ENCODE peak calls at places on chromosomes 4 and X, in nine cellular contexts. One of them, this sample, is unnamed.

GRCh38 chr4:153464068-153464467 is 2.1 kb upstream of the TMEM131L start:
- DNase-seq in astrocyte of the spinal cord: peak
- DNase-seq in BJ: no peak
- DNase-seq in HL-60: no peak
- DNase-seq in GM10248: no peak
- DNase-seq in suprapubic skin: no peak
- DNase-seq in body of pancreas: no peak
- DNase-seq in neural crest cell: no peak
- DNase-seq in mammary epithelial cell: no peak
- DNase-seq in this sample: no peak

GRCh38 chr4:22192302-22192645 is 243.7 kb upstream of the KCNIP4 start:
- DNase-seq in HL-60: no peak
- DNase-seq in GM10248: no peak
- DNase-seq in astrocyte of the spinal cord: no peak
- DNase-seq in suprapubic skin: no peak
- DNase-seq in BJ: no peak
- DNase-seq in mammary epithelial cell: no peak
- DNase-seq in body of pancreas: no peak
- DNase-seq in neural crest cell: no peak
- DNase-seq in this sample: no peak

GRCh38 chrX:85112270-85112669 is 108.6 kb downstream of the APOOL start:
- DNase-seq in GM10248: no peak
- DNase-seq in body of pancreas: no peak
- DNase-seq in astrocyte of the spinal cord: no peak
- DNase-seq in suprapubic skin: no peak
- DNase-seq in BJ: no peak
- DNase-seq in HL-60: peak
- DNase-seq in mammary epithelial cell: no peak
- DNase-seq in neural crest cell: no peak
- DNase-seq in this sample: no peak

GRCh38 chr4:169492436-169493163 is 119.8 kb downstream of the NEK1 start:
- DNase-seq in BJ: no peak
- DNase-seq in astrocyte of the spinal cord: peak
- DNase-seq in GM10248: peak
- DNase-seq in body of pancreas: no peak
- DNase-seq in neural crest cell: peak
- DNase-seq in suprapubic skin: no peak
- DNase-seq in mammary epithelial cell: peak
- DNase-seq in HL-60: peak
- DNase-seq in this sample: peak

GRCh38 chr4:7890635-7891393 is 48.8 kb downstream of the AFAP1 start:
- DNase-seq in astrocyte of the spinal cord: peak
- DNase-seq in suprapubic skin: no peak
- DNase-seq in BJ: peak
- DNase-seq in GM10248: no peak
- DNase-seq in neural crest cell: no peak
- DNase-seq in mammary epithelial cell: peak
- DNase-seq in HL-60: no peak
- DNase-seq in body of pancreas: no peak
- DNase-seq in this sample: no peak

GRCh38 chrX:132648870-132649269 is 160.0 kb upstream of the MBNL3 start:
- DNase-seq in astrocyte of the spinal cord: peak
- DNase-seq in suprapubic skin: no peak
- DNase-seq in body of pancreas: no peak
- DNase-seq in HL-60: no peak
- DNase-seq in BJ: no peak
- DNase-seq in mammary epithelial cell: no peak
- DNase-seq in neural crest cell: no peak
- DNase-seq in GM10248: no peak
- DNase-seq in this sample: no peak

GRCh38 chr4:147765121-147765521 is 33.2 kb downstream of the ARHGAP10 start:
- DNase-seq in BJ: no peak
- DNase-seq in suprapubic skin: no peak
- DNase-seq in body of pancreas: no peak
- DNase-seq in mammary epithelial cell: peak
- DNase-seq in HL-60: no peak
- DNase-seq in astrocyte of the spinal cord: no peak
- DNase-seq in neural crest cell: no peak
- DNase-seq in GM10248: no peak
- DNase-seq in this sample: no peak

GRCh38 chr4:3320361-3321023 is 27.7 kb downstream of the RGS12 start:
- DNase-seq in body of pancreas: no peak
- DNase-seq in GM10248: no peak
- DNase-seq in neural crest cell: no peak
- DNase-seq in HL-60: no peak
- DNase-seq in BJ: no peak
- DNase-seq in astrocyte of the spinal cord: no peak
- DNase-seq in mammary epithelial cell: no peak
- DNase-seq in suprapubic skin: no peak
- DNase-seq in this sample: no peak

GRCh38 chr4:56026596-56026995 is 77.9 kb downstream of the CEP135 start:
- DNase-seq in GM10248: no peak
- DNase-seq in BJ: no peak
- DNase-seq in HL-60: no peak
- DNase-seq in mammary epithelial cell: peak
- DNase-seq in neural crest cell: no peak
- DNase-seq in suprapubic skin: no peak
- DNase-seq in body of pancreas: no peak
- DNase-seq in astrocyte of the spinal cord: peak
- DNase-seq in this sample: no peak

GRCh38 chr4:10018818-10019438 is 2.4 kb downstream of the SLC2A9 start:
- DNase-seq in BJ: peak
- DNase-seq in body of pancreas: peak
- DNase-seq in suprapubic skin: peak
- DNase-seq in GM10248: peak
- DNase-seq in HL-60: peak
- DNase-seq in mammary epithelial cell: peak
- DNase-seq in neural crest cell: peak
- DNase-seq in astrocyte of the spinal cord: peak
- DNase-seq in this sample: peak

GRCh38 chr4:8769645-8770517 is 101.8 kb downstream of the HMX1 start:
- DNase-seq in neural crest cell: no peak
- DNase-seq in body of pancreas: no peak
- DNase-seq in suprapubic skin: no peak
- DNase-seq in BJ: no peak
- DNase-seq in mammary epithelial cell: no peak
- DNase-seq in GM10248: no peak
- DNase-seq in HL-60: no peak
- DNase-seq in astrocyte of the spinal cord: no peak
- DNase-seq in this sample: no peak

GRCh38 chrX:45840411-45840950 is 639.8 kb upstream of the DIPK2B start:
- DNase-seq in HL-60: no peak
- DNase-seq in astrocyte of the spinal cord: no peak
- DNase-seq in BJ: no peak
- DNase-seq in mammary epithelial cell: no peak
- DNase-seq in neural crest cell: no peak
- DNase-seq in body of pancreas: no peak
- DNase-seq in suprapubic skin: no peak
- DNase-seq in GM10248: no peak
- DNase-seq in this sample: no peak

GRCh38 chrX:17826609-17827496 is 34.2 kb downstream of the RAI2 start:
- DNase-seq in body of pancreas: no peak
- DNase-seq in neural crest cell: no peak
- DNase-seq in GM10248: no peak
- DNase-seq in mammary epithelial cell: no peak
- DNase-seq in astrocyte of the spinal cord: peak
- DNase-seq in suprapubic skin: no peak
- DNase-seq in HL-60: no peak
- DNase-seq in BJ: no peak
- DNase-seq in this sample: no peak

GRCh38 chr4:185265942-185266341 is 56.5 kb downstream of the SNX25 start:
- DNase-seq in neural crest cell: no peak
- DNase-seq in astrocyte of the spinal cord: peak
- DNase-seq in mammary epithelial cell: peak
- DNase-seq in suprapubic skin: no peak
- DNase-seq in BJ: no peak
- DNase-seq in HL-60: peak
- DNase-seq in GM10248: no peak
- DNase-seq in body of pancreas: no peak
- DNase-seq in this sample: no peak

GRCh38 chrX:38233891-38234807 is 13.5 kb upstream of the SRPX start:
- DNase-seq in body of pancreas: no peak
- DNase-seq in mammary epithelial cell: peak
- DNase-seq in HL-60: no peak
- DNase-seq in astrocyte of the spinal cord: peak
- DNase-seq in neural crest cell: no peak
- DNase-seq in GM10248: no peak
- DNase-seq in suprapubic skin: no peak
- DNase-seq in BJ: peak
- DNase-seq in this sample: no peak

GRCh38 chr4:106264331-106264728 is 51.7 kb downstream of the TBCK start:
- DNase-seq in HL-60: no peak
- DNase-seq in neural crest cell: no peak
- DNase-seq in body of pancreas: no peak
- DNase-seq in GM10248: no peak
- DNase-seq in mammary epithelial cell: no peak
- DNase-seq in suprapubic skin: no peak
- DNase-seq in astrocyte of the spinal cord: no peak
- DNase-seq in BJ: no peak
- DNase-seq in this sample: no peak

GRCh38 chrX:38798956-38799355 is 2.3 kb upstream of the MID1IP1 start:
- DNase-seq in mammary epithelial cell: peak
- DNase-seq in suprapubic skin: no peak
- DNase-seq in body of pancreas: no peak
- DNase-seq in astrocyte of the spinal cord: peak
- DNase-seq in GM10248: no peak
- DNase-seq in neural crest cell: no peak
- DNase-seq in HL-60: no peak
- DNase-seq in BJ: no peak
- DNase-seq in this sample: no peak

GRCh38 chr4:43066415-43066814 is 173.9 kb downstream of the GRXCR1 start:
- DNase-seq in GM10248: no peak
- DNase-seq in BJ: no peak
- DNase-seq in suprapubic skin: no peak
- DNase-seq in body of pancreas: no peak
- DNase-seq in neural crest cell: no peak
- DNase-seq in HL-60: no peak
- DNase-seq in astrocyte of the spinal cord: no peak
- DNase-seq in mammary epithelial cell: peak
- DNase-seq in this sample: no peak

GRCh38 chrX:71859637-71860036 is 51.0 kb upstream of the NHSL2 start:
- DNase-seq in astrocyte of the spinal cord: peak
- DNase-seq in body of pancreas: peak
- DNase-seq in neural crest cell: peak
- DNase-seq in GM10248: no peak
- DNase-seq in BJ: no peak
- DNase-seq in mammary epithelial cell: peak
- DNase-seq in suprapubic skin: no peak
- DNase-seq in HL-60: peak
- DNase-seq in this sample: peak
- TF ChIP-seq CTCF in astrocyte of the spinal cord: peak
- TF ChIP-seq CTCF in body of pancreas: peak
- TF ChIP-seq CTCF in neural crest cell: peak
- TF ChIP-seq CTCF in GM10248: peak
- TF ChIP-seq CTCF in BJ: peak
- TF ChIP-seq CTCF in mammary epithelial cell: peak
- TF ChIP-seq CTCF in suprapubic skin: peak
- TF ChIP-seq CTCF in HL-60: no peak
- TF ChIP-seq CTCF in this sample: peak

GRCh38 chrX:68432648-68433047 is 647 bp downstream of the OPHN1 start:
- DNase-seq in suprapubic skin: no peak
- DNase-seq in HL-60: no peak
- DNase-seq in BJ: no peak
- DNase-seq in body of pancreas: no peak
- DNase-seq in neural crest cell: peak
- DNase-seq in GM10248: no peak
- DNase-seq in astrocyte of the spinal cord: peak
- DNase-seq in mammary epithelial cell: no peak
- DNase-seq in this sample: no peak
- TF ChIP-seq CTCF in suprapubic skin: no peak
- TF ChIP-seq CTCF in HL-60: no peak
- TF ChIP-seq CTCF in BJ: peak
- TF ChIP-seq CTCF in body of pancreas: no peak
- TF ChIP-seq CTCF in neural crest cell: no peak
- TF ChIP-seq CTCF in GM10248: no peak
- TF ChIP-seq CTCF in astrocyte of the spinal cord: no peak
- TF ChIP-seq CTCF in mammary epithelial cell: no peak
- TF ChIP-seq CTCF in this sample: no peak

GRCh38 chrX:56782362-56782761 is 53.3 kb downstream of the NBDY start:
- DNase-seq in neural crest cell: no peak
- DNase-seq in body of pancreas: no peak
- DNase-seq in mammary epithelial cell: no peak
- DNase-seq in HL-60: no peak
- DNase-seq in GM10248: no peak
- DNase-seq in astrocyte of the spinal cord: no peak
- DNase-seq in BJ: no peak
- DNase-seq in suprapubic skin: no peak
- DNase-seq in this sample: no peak

GRCh38 chrX:56783996-56784620 is 55.1 kb downstream of the NBDY start:
- DNase-seq in BJ: no peak
- DNase-seq in suprapubic skin: no peak
- DNase-seq in astrocyte of the spinal cord: no peak
- DNase-seq in GM10248: no peak
- DNase-seq in mammary epithelial cell: no peak
- DNase-seq in HL-60: no peak
- DNase-seq in neural crest cell: no peak
- DNase-seq in body of pancreas: no peak
- DNase-seq in this sample: no peak

GRCh38 chrX:56782791-56783449 is 53.9 kb downstream of the NBDY start:
- DNase-seq in mammary epithelial cell: no peak
- DNase-seq in neural crest cell: no peak
- DNase-seq in body of pancreas: no peak
- DNase-seq in GM10248: no peak
- DNase-seq in HL-60: no peak
- DNase-seq in BJ: no peak
- DNase-seq in suprapubic skin: no peak
- DNase-seq in astrocyte of the spinal cord: no peak
- DNase-seq in this sample: no peak

GRCh38 chrX:56784666-56785065 is 55.6 kb downstream of the NBDY start:
- DNase-seq in body of pancreas: no peak
- DNase-seq in mammary epithelial cell: no peak
- DNase-seq in HL-60: no peak
- DNase-seq in suprapubic skin: peak
- DNase-seq in BJ: no peak
- DNase-seq in neural crest cell: no peak
- DNase-seq in GM10248: no peak
- DNase-seq in astrocyte of the spinal cord: no peak
- DNase-seq in this sample: no peak

DNA sequence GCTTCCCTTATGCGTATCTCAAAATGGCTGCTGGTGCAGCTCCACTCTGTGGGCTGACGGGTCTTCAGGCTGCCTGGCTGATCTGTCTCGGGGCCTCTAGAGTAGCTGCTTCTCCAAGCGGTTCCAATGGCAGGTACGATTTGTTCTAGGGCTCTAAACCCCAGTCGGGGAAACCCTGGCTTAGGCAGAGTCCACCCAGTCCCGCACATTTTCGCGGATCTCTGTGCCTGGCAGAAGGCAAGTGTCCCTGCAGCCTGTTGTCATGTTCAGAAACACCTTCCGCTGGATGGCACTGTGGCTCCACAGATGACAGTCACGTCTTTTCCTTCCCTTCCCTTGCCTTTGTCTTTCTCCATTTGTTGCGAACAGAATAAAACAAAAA is 54.4 kb downstream of the NBDY start:
- DNase-seq in BJ: no peak
- DNase-seq in astrocyte of the spinal cord: peak
- DNase-seq in mammary epithelial cell: peak
- DNase-seq in neural crest cell: no peak
- DNase-seq in body of pancreas: no peak
- DNase-seq in GM10248: no peak
- DNase-seq in suprapubic skin: no peak
- DNase-seq in HL-60: peak
- DNase-seq in this sample: no peak
- TF ChIP-seq CTCF in BJ: no peak
- TF ChIP-seq CTCF in astrocyte of the spinal cord: no peak
- TF ChIP-seq CTCF in mammary epithelial cell: peak
- TF ChIP-seq CTCF in neural crest cell: no peak
- TF ChIP-seq CTCF in body of pancreas: peak
- TF ChIP-seq CTCF in GM10248: no peak
- TF ChIP-seq CTCF in suprapubic skin: no peak
- TF ChIP-seq CTCF in HL-60: no peak
- TF ChIP-seq CTCF in this sample: no peak

GRCh38 chrX:120308959-120309872 is 2.0 kb downstream of the TMEM255A start:
- DNase-seq in neural crest cell: no peak
- DNase-seq in HL-60: peak
- DNase-seq in BJ: no peak
- DNase-seq in body of pancreas: peak
- DNase-seq in astrocyte of the spinal cord: peak
- DNase-seq in suprapubic skin: no peak
- DNase-seq in mammary epithelial cell: peak
- DNase-seq in GM10248: peak
- DNase-seq in this sample: peak
- TF ChIP-seq CTCF in neural crest cell: peak
- TF ChIP-seq CTCF in HL-60: peak
- TF ChIP-seq CTCF in BJ: peak
- TF ChIP-seq CTCF in body of pancreas: peak
- TF ChIP-seq CTCF in astrocyte of the spinal cord: peak
- TF ChIP-seq CTCF in suprapubic skin: peak
- TF ChIP-seq CTCF in mammary epithelial cell: peak
- TF ChIP-seq CTCF in GM10248: peak
- TF ChIP-seq CTCF in this sample: peak

This sample was measured in GM20000.